ENCODE peak calls at places on chromosomes 1 and 21, in eight cellular contexts. B is NCI-H1092; T is NCI-H1105; S is PC-3; G is heart right ventricle; Y is amniotic stem cell; X is astrocyte of the hippocampus; U is activated CD4-positive, alpha-beta T cell treated with anti-CD3 and anti-CD28 coated beads for 48 hours. C is an unnamed sample.

GRCh38 chr1:113191579-113192076 is 118.6 kb downstream of the LRIG2 start:
- DNase-seq in U (no peak), S (peak), B (no peak), Y (no peak), T (no peak), G (no peak), X (no peak), C (no peak)

GRCh38 chr1:171909711-171910110 is 68.4 kb downstream of the DNM3 start:
- DNase-seq in T (no peak), X (peak), Y (no peak), B (no peak), S (no peak), U (no peak), G (no peak), C (no peak)

GRCh38 chr1:203610061-203610460 is 16.6 kb upstream of the ATP2B4 start:
- DNase-seq in Y (no peak), T (no peak), G (no peak), S (no peak), U (no peak), X (no peak), B (no peak), C (no peak)

GRCh38 chr1:24390924-24391782 is 22.4 kb downstream of the STPG1 start:
- DNase-seq in U (peak), G (peak), S (peak), T (peak), X (peak), Y (peak), B (peak), C (peak)

GRCh38 chr1:175192111-175192629 is 406 bp downstream of the KIAA0040 start:
- DNase-seq in U (peak), G (peak), X (peak), T (peak), Y (no peak), B (peak), S (peak), C (peak)

GRCh38 chr1:208509072-208509471 is 264.9 kb upstream of the PLXNA2 start:
- DNase-seq in T (no peak), U (no peak), X (no peak), G (no peak), Y (no peak), B (no peak), S (no peak), C (no peak)

GRCh38 chr21:15309022-15309590 is 244.3 kb upstream of the NRIP1 start:
- DNase-seq in S (peak), Y (no peak), T (no peak), B (no peak), U (no peak), G (no peak), X (no peak), C (no peak)

GRCh38 chr1:96782861-96783260 is 61.3 kb downstream of the PTBP2 start:
- DNase-seq in G (no peak), B (no peak), U (no peak), Y (no peak), S (no peak), T (no peak), X (peak), C (no peak)

GRCh38 chr1:33710989-33711388 is 152.9 kb upstream of the HMGB4 start:
- DNase-seq in U (no peak), S (no peak), B (no peak), Y (no peak), G (no peak), X (peak), T (no peak), C (no peak)

GRCh38 chr1:91020486-91020885 is 1.3 kb downstream of the ZNF644 start:
- DNase-seq in T (no peak), S (no peak), Y (no peak), X (peak), B (no peak), G (no peak), U (no peak), C (no peak)

GRCh38 chr21:40845621-40846020 is 1.3 kb downstream of the DSCAM start:
- DNase-seq in G (no peak), X (no peak), U (no peak), B (no peak), Y (no peak), T (no peak), S (peak), C (no peak)

GRCh38 chr1:239566074-239566473 is 179.7 kb downstream of the CHRM3 start:
- DNase-seq in G (no peak), X (no peak), S (no peak), Y (no peak), U (no peak), T (no peak), B (no peak), C (no peak)

GRCh38 chr1:84913025-84913892 is 20.3 kb upstream of the LPAR3 start:
- DNase-seq in Y (no peak), T (no peak), U (no peak), X (peak), G (no peak), S (no peak), B (no peak), C (no peak)

GRCh38 chr1:12501661-12502060 is 116.3 kb downstream of the DHRS3 start:
- DNase-seq in T (no peak), B (no peak), Y (no peak), X (peak), G (no peak), U (no peak), S (peak), C (no peak)

GRCh38 chr1:246788895-246789338 is 64.7 kb downstream of the SCCPDH start:
- DNase-seq in B (no peak), G (no peak), Y (no peak), S (no peak), T (no peak), X (peak), U (no peak), C (peak)